ENCODE peak calls at places on chromosomes 6 and 20, in five cellular contexts. M, L, T, I and P are unnamed samples.

GRCh38 chr20:48620486-48621255 is 207.1 kb downstream of the PREX1 start:
- DNase-seq in I (peak), L (peak), M (peak), T (peak), P (peak)

GRCh38 chr20:11445891-11446290 is 471.8 kb upstream of the BTBD3 start:
- DNase-seq in L (no peak), I (no peak), M (no peak), T (no peak), P (no peak)

GRCh38 chr6:117481278-117481925 is 1.1 kb upstream of the DCBLD1 start:
- DNase-seq in I (no peak), L (no peak), T (no peak), M (no peak), P (no peak)

GRCh38 chr20:58875111-58875510 is 22.6 kb downstream of the GNAS start:
- DNase-seq in T (no peak), L (no peak), M (no peak), I (no peak), P (no peak)

GRCh38 chr6:166645928-166646327 is 18.9 kb upstream of the RPS6KA2 start:
- DNase-seq in T (no peak), L (no peak), I (peak), M (no peak), P (no peak)

GRCh38 chr20:59726196-59726595 is 121.9 kb downstream of the PHACTR3 start:
- DNase-seq in T (no peak), M (no peak), I (no peak), L (no peak), P (no peak)

GRCh38 chr6:25960689-25961088 is 1.9 kb upstream of the TRIM38 start:
- DNase-seq in I (no peak), L (no peak), T (no peak), M (no peak), P (no peak)

GRCh38 chr6:71579902-71580301 is 291.3 kb downstream of the OGFRL1 start:
- DNase-seq in L (no peak), I (no peak), T (no peak), M (no peak), P (no peak)

GRCh38 chr6:167469101-167469500 is 144.2 kb downstream of the TTLL2 start:
- DNase-seq in T (no peak), I (no peak), M (no peak), L (no peak), P (no peak)

GRCh38 chr6:112058673-112059072 is 4.8 kb downstream of the CCN6 start:
- DNase-seq in T (no peak), M (no peak), I (no peak), L (no peak), P (no peak)

GRCh38 chr20:25047766-25048165 is 10.2 kb downstream of the ACSS1 start:
- DNase-seq in M (no peak), T (no peak), L (no peak), I (no peak), P (no peak)

GRCh38 chr20:58852559-58853271 is at the start of gene GNAS:
- DNase-seq in T (peak), L (no peak), I (peak), M (no peak), P (peak)

GRCh38 chr20:61057313-61058171 is 194.5 kb upstream of the CDH4 start:
- DNase-seq in L (no peak), M (no peak), T (no peak), I (no peak), P (no peak)

GRCh38 chr6:91198588-91199255 is 611.9 kb upstream of the MAP3K7 start:
- DNase-seq in L (no peak), T (no peak), M (no peak), I (no peak), P (no peak)

GRCh38 chr6:138491020-138491419 is 8.3 kb downstream of the NHSL1 start:
- DNase-seq in T (no peak), L (no peak), I (no peak), M (no peak), P (no peak)

GRCh38 chr6:129419324-129419723 is 290.7 kb downstream of the ARHGAP18 start:
- DNase-seq in T (no peak), M (no peak), L (peak), I (no peak), P (no peak)